ENCODE peak calls at places on chromosomes 12 and 14, in eight cellular contexts. X is IMR-90; W is midbrain; U is EH; N is breast epithelium; O is NB4; I is effector CD4-positive, alpha-beta T cell; E is hepatic stellate cell. F is an unnamed sample.

GRCh38 chr14:72094844-72095582 is 162.8 kb downstream of the RGS6 start:
- DNase-seq in N (no peak), I (no peak), U (no peak), W (no peak), O (no peak), E (no peak), X (no peak), F (no peak)

GRCh38 chr14:101477648-101478047 is 83.6 kb upstream of the DIO3 start:
- DNase-seq in N (peak; percentile 30), O (no peak), X (peak; percentile 35), W (no peak), E (no peak), I (no peak), U (peak; percentile 7), F (no peak)

GRCh38 chr12:67069451-67070306 is 199.5 kb upstream of the CAND1 start:
- DNase-seq in E (peak; percentile 9), N (no peak), O (peak; percentile 27), W (peak; percentile 8), U (peak; percentile 17), I (no peak), X (no peak), F (peak; percentile 7)

GRCh38 chr12:127293507-127294310 is 973.3 kb upstream of the TMEM132C start:
- DNase-seq in O (peak; percentile 68), W (peak; percentile 28), I (peak; percentile 7), E (peak; percentile 37), U (peak; percentile 78), N (no peak), X (peak; percentile 33), F (peak; percentile 68)

GRCh38 chr12:46956451-46957035 is 122.9 kb upstream of the PCED1B start:
- DNase-seq in W (no peak), N (no peak), I (no peak), E (no peak), O (no peak), X (no peak), U (peak; percentile 56), F (no peak)

GRCh38 chr12:121792607-121793500 is 634 bp downstream of the RHOF start:
- DNase-seq in N (no peak), X (no peak), U (no peak), I (peak; percentile 44), O (peak; percentile 83), E (no peak), W (no peak), F (no peak)

GRCh38 chr12:114697246-114697716 is 13.3 kb upstream of the TBX3 start:
- DNase-seq in I (no peak), U (no peak), N (no peak), O (no peak), X (no peak), E (no peak), W (no peak), F (no peak)

GRCh38 chr12:68451261-68452091 is 119.3 kb upstream of the MDM1 start:
- DNase-seq in I (no peak), U (peak; percentile 88), W (no peak), X (peak; percentile 89), N (no peak), E (peak; percentile 18), O (peak; percentile 53), F (peak; percentile 62)

GRCh38 chr12:4302881-4303280 is 18.1 kb upstream of the TIGAR start:
- DNase-seq in I (no peak), N (no peak), X (no peak), U (no peak), E (no peak), O (no peak), W (no peak), F (no peak)

GRCh38 chr12:11840350-11840749 is 190.9 kb downstream of the ETV6 start:
- DNase-seq in N (no peak), O (no peak), I (no peak), U (no peak), W (no peak), X (no peak), E (no peak), F (no peak)

F was measured in RPMI7951.